ENCODE peak calls at places on chromosome 17, in six cellular contexts. E is AG10803, I is fibroblast of the aortic adventitia, B is cardiac muscle cell, F is choroid plexus epithelial cell, T is body of pancreas. Y is an unnamed sample.

GRCh38 chr17:28041068-28041843 is 1.2 kb upstream of the NLK start:
- DNase-seq in F (peak), T (peak), I (peak), B (peak), E (peak), Y (peak)

GRCh38 chr17:71709974-71710373 is 410.8 kb upstream of the SOX9 start:
- DNase-seq in F (no peak), I (no peak), B (no peak), T (no peak), E (peak), Y (no peak)

GRCh38 chr17:62727916-62728672 is 80.0 kb downstream of the MARCHF10 start:
- DNase-seq in E (no peak), F (no peak), T (no peak), B (no peak), I (no peak), Y (no peak)

GRCh38 chr17:82603981-82604448 is 44.2 kb downstream of the WDR45B start:
- DNase-seq in E (no peak), B (peak), F (peak), I (no peak), T (no peak), Y (no peak)

GRCh38 chr17:2853111-2853721 is 57.0 kb downstream of the RAP1GAP2 start:
- DNase-seq in F (peak), B (peak), I (peak), E (peak), T (peak), Y (peak)

GRCh38 chr17:15247891-15248529 is 17.1 kb downstream of the PMP22 start:
- DNase-seq in B (no peak), I (no peak), E (peak), F (no peak), T (no peak), Y (peak)

GRCh38 chr17:61002316-61002736 is 324.7 kb downstream of the BCAS3 start:
- DNase-seq in T (no peak), E (peak), B (peak), I (peak), F (peak), Y (peak)

GRCh38 chr17:58576679-58577367 is 62.4 kb upstream of the MTMR4 start:
- DNase-seq in T (no peak), E (no peak), B (no peak), F (peak), I (no peak), Y (peak)

GRCh38 chr17:14157822-14158221 is 78.8 kb downstream of the CDRT15 start:
- DNase-seq in F (no peak), E (no peak), B (no peak), I (no peak), T (no peak), Y (no peak)

GRCh38 chr17:75146597-75146996 is 7.7 kb downstream of the JPT1 start:
- DNase-seq in F (peak), I (peak), B (peak), E (peak), T (no peak), Y (no peak)

GRCh38 chr17:45729284-45729907 is 54.7 kb upstream of the CRHR1 start:
- DNase-seq in F (no peak), T (no peak), E (no peak), I (no peak), B (no peak), Y (no peak)

GRCh38 chr17:48757524-48757961 is 29.0 kb upstream of the HOXB13 start:
- DNase-seq in F (no peak), T (no peak), I (no peak), E (peak), B (no peak), Y (no peak)

GRCh38 chr17:17681744-17682292 is 560 bp downstream of the RAI1 start:
- DNase-seq in I (no peak), B (no peak), F (no peak), E (no peak), T (no peak), Y (no peak)

GRCh38 chr17:29045734-29046133 is 2.8 kb downstream of the PIPOX start:
- DNase-seq in F (no peak), T (no peak), B (peak), I (no peak), E (no peak), Y (no peak)

GRCh38 chr17:35088647-35088910 is 25.1 kb upstream of the RFFL start:
- DNase-seq in B (no peak), E (no peak), I (no peak), T (peak), F (no peak), Y (peak)

GRCh38 chr17:58250344-58251011 is 12.1 kb downstream of the LPO start:
- DNase-seq in T (no peak), B (no peak), F (no peak), E (no peak), I (no peak), Y (no peak)

GRCh38 chr17:57634713-57635465 is 110.2 kb downstream of the CCDC182 start:
- DNase-seq in F (peak), E (peak), I (peak), T (no peak), B (no peak), Y (peak)

GRCh38 chr17:69235338-69236058 is 6.9 kb upstream of the ABCA10 start:
- DNase-seq in E (peak), T (peak), I (peak), F (peak), B (peak), Y (peak)

GRCh38 chr17:2952174-2952845 is 111.1 kb downstream of the OR1D5 start:
- DNase-seq in E (no peak), F (no peak), B (no peak), I (no peak), T (no peak), Y (no peak)

GRCh38 chr17:57603541-57603940 is 141.6 kb downstream of the CCDC182 start:
- DNase-seq in F (no peak), E (no peak), T (no peak), I (no peak), B (no peak), Y (no peak)

GRCh38 chr17:63932008-63932561 is at the start of gene CD79B:
- DNase-seq in F (no peak), B (no peak), T (no peak), E (no peak), I (no peak), Y (no peak)

GRCh38 chr17:15092261-15092660 is 172.9 kb downstream of the PMP22 start:
- DNase-seq in I (no peak), F (no peak), E (no peak), T (no peak), B (no peak), Y (no peak)

GRCh38 chr17:76497979-76498885 is 3.0 kb downstream of the RHBDF2 start:
- DNase-seq in E (peak), F (peak), I (peak), T (peak), B (peak), Y (peak)

GRCh38 chr17:41402161-41402560 is 4.8 kb upstream of the KRT31 start:
- DNase-seq in E (peak), F (peak), T (no peak), I (no peak), B (no peak), Y (no peak)

GRCh38 chr17:80068301-80069160 is 32.1 kb downstream of the CCDC40 start:
- DNase-seq in F (peak), E (peak), B (peak), I (peak), T (peak), Y (no peak)

GRCh38 chr17:33469911-33470310 is 176.8 kb upstream of the ASIC2 start:
- DNase-seq in T (no peak), I (peak), F (peak), E (peak), B (peak), Y (peak)

GRCh38 chr17:32265192-32265895 is at the start of gene RHBDL3:
- DNase-seq in F (no peak), T (no peak), E (no peak), B (no peak), I (no peak), Y (no peak)

GRCh38 chr17:8412089-8412488 is 14.5 kb upstream of the RNF222 start:
- DNase-seq in B (no peak), T (no peak), F (no peak), I (no peak), E (no peak), Y (no peak)

GRCh38 chr17:37742762-37743611 is 1.9 kb downstream of the HNF1B start:
- DNase-seq in F (no peak), E (no peak), T (peak), B (no peak), I (no peak), Y (no peak)

GRCh38 chr17:63702223-63702577 is 2.3 kb upstream of the LIMD2 start:
- DNase-seq in E (no peak), T (no peak), B (no peak), F (no peak), I (no peak), Y (no peak)

GRCh38 chr17:56499799-56500388 is 93.6 kb upstream of the NOG start:
- DNase-seq in F (peak), T (no peak), B (peak), I (peak), E (peak), Y (peak)

DNA sequence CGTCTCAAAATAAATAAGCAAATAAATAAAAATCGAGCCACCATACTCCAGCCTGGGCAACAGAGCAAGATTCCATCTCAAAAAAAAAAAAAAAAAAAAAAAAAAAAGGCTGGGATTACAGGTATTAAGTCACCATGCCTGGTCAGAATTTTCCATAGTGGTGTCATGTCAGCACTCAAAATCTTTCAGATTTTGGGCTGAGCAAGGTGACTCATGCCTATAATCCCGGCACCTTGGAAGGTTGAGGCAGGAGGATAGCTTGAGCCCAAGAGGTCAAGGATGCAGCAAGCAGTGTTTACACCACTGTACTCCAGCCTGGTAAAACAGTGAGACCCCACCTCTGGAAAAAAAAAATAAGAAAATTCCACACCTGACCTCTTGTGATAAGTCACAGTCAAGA is 52.2 kb downstream of the FBXL20 start:
- DNase-seq in B (no peak), T (no peak), E (no peak), F (no peak), I (no peak), Y (no peak)
- TF ChIP-seq CTCF in B (no peak), T (no peak), E (no peak), F (no peak), I (no peak), Y (no peak)

GRCh38 chr17:21510686-21511367 is 134.7 kb downstream of the KCNJ12 start:
- DNase-seq in F (peak), E (no peak), B (no peak), I (no peak), T (no peak), Y (no peak)
- H3K4me3 ChIP-seq in F (peak), E (peak), B (peak), I (peak), T (no peak), Y (peak)

DNA sequence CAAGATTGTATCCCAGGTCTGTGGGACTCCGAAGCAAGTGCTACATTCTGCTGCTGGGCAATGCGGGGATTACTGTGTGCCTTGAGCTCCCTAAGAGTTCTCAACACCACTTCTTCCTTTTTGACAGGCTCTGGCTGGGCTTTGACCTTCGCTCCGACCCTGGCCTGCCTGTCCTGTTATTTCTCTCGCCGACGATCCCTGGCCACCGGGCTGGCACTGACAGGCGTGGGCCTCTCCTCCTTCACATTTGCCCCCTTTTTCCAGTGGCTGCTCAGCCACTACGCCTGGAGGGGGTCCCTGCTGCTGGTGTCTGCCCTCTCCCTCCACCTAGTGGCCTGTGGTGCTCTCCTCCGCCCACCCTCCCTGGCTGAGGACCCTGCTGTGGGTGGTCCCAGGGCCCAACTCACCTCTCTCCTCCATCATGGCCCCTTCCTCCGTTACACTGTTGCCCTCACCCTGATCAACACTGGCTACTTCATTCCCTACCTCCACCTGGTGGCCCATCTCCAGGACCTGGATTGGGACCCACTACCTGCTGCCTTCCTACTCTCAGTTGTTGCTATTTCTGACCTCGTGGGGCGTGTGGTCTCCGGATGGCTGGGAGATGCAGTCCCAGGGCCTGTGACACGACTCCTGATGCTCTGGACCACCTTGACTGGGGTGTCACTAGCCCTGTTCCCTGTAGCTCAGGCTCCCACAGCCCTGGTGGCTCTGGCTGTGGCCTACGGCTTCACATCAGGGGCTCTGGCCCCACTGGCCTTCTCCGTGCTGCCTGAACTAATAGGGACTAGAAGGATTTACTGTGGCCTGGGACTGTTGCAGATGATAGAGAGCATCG is 2.4 kb downstream of the SLC16A13 start:
- DNase-seq in B (no peak), T (no peak), I (no peak), F (no peak), E (no peak), Y (no peak)
- TF ChIP-seq CTCF in B (peak), T (no peak), I (no peak), F (no peak), E (no peak), Y (no peak)

DNA sequence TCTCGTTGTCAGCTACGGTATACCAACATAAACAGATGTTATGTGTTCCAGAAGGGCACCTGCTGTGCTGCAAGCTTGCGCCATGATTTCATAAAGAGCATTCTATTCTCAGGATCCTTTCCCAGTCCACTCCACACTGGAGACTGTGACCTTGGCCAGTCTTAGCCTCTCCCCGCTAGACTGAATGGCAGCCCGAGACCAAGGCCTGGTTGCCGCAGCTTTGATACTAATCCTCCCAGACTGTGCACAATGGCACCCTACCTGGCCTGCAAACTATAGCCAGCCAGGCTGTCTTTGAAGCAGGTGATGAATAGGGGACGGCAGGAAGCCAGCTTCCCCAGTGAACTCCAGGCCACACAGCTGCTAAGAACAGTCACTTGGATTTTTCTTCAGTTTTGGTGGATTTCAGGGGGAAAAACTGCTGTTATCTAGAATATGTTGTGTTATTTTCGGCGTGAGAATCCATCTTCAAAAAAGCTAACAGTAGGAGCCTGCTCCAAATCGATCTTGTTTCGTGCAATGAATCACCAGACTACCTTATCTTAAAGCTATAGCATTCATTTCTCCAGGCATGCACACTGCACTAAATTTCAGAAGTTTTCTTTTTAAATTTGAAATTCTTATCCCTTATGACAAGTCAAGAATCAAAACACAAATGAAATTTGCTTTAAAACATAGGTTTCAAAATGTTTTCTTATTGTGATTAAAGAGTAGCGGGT is 288.9 kb downstream of the CEP112 start:
- DNase-seq in T (peak), I (no peak), F (peak), B (no peak), E (no peak), Y (no peak)
- H3K4me3 ChIP-seq in T (no peak), I (no peak), F (no peak), B (no peak), E (no peak), Y (no peak)

DNA sequence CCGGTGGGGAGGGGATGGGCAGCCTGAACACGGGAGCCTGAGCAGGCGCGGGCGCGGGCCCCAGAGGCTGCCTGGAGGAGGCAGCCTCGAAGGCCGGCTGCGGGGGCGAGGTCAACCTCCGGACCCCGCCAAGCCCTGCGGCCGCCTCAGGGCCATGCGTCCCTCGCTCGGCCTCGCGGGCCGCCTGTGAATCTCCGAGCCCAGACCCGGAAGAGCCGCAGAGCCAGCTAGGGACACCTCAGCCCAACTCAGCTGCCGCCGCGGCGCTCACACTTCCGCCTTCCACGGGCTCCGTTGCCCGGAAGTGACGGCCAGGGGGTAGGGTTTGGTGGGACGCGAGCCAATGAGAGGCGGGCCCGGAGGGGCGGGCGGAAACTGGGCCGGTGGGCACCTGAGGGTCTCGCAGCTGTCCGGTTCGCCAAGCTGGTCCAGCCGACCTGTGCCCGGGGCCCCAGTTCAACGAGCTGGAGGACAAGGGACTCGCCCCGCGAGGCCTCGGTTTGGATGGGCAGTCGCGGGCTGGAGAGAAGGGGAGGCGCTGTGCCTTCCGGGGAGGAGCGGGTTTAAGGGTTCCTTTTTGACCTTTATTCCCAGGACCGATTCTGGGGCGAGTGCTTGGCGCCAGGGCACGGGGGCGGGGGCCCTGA is at the start of gene SLC38A10:
- DNase-seq in T (peak), I (peak), F (peak), E (peak), B (peak), Y (peak)
- TF ChIP-seq CTCF in T (no peak), I (no peak), F (peak), E (no peak), B (no peak), Y (peak)

GRCh38 chr17:7041607-7042506 is 2.0 kb downstream of the SLC16A11 start:
- DNase-seq in E (no peak), B (peak), F (no peak), I (no peak), T (no peak), Y (no peak)
- H3K4me3 ChIP-seq in E (no peak), B (no peak), F (peak), I (no peak), T (no peak), Y (no peak)